ENCODE peak calls at places on chromosomes 6 and 20, in five cellular contexts. B is GM23248, A is IMR-90, R is neural progenitor cell, Z is osteoblast. L is an unnamed sample.

GRCh38 chr6:135322427-135323201 is 141.5 kb downstream of the MYB start:
- DNase-seq in B (no peak), A (no peak), R (no peak), Z (no peak), L (no peak)

GRCh38 chr20:43832961-43833360 is 81.7 kb upstream of the TOX2 start:
- DNase-seq in B (no peak), A (no peak), R (no peak), Z (no peak), L (no peak)

GRCh38 chr6:90045535-90045934 is 151.3 kb downstream of the GJA10 start:
- DNase-seq in B (no peak), A (peak; percentile 38), R (no peak), Z (no peak), L (no peak)

GRCh38 chr20:37917436-37917835 is 14.5 kb downstream of the VSTM2L start:
- DNase-seq in B (no peak), A (no peak), R (peak; percentile 75), Z (no peak), L (no peak)

GRCh38 chr20:41411458-41411857 is 44.8 kb upstream of the EMILIN3 start:
- DNase-seq in B (peak; percentile 66), A (peak; percentile 28), R (peak; percentile 18), Z (peak; percentile 93), L (peak; percentile 67)

GRCh38 chr20:53270792-53271375 is 298.7 kb downstream of the TSHZ2 start:
- DNase-seq in B (no peak), A (no peak), R (no peak), Z (no peak), L (no peak)

GRCh38 chr6:127457444-127458064 is 1.6 kb downstream of the KIAA0408 start:
- DNase-seq in B (peak; percentile 84), A (peak; percentile 81), R (no peak), Z (no peak), L (peak; percentile 92)

GRCh38 chr6:37917568-37917967 is 98.0 kb downstream of the ZFAND3 start:
- DNase-seq in B (no peak), A (no peak), R (no peak), Z (no peak), L (no peak)

GRCh38 chr20:41748756-41749582 is 130.8 kb upstream of the CHD6 start:
- DNase-seq in B (no peak), A (no peak), R (no peak), Z (no peak), L (no peak)

GRCh38 chr6:25971187-25971811 is 8.7 kb downstream of the TRIM38 start:
- DNase-seq in B (peak; percentile 95), A (peak; percentile 92), R (no peak), Z (peak; percentile 62), L (peak; percentile 95)

GRCh38 chr6:41286544-41287346 is at the start of gene TREM1:
- DNase-seq in B (peak; percentile 87), A (peak; percentile 51), R (no peak), Z (no peak), L (peak; percentile 82)

GRCh38 chr20:37976862-37977261 is 56.4 kb downstream of the TTI1 start:
- DNase-seq in B (no peak), A (no peak), R (peak; percentile 11), Z (no peak), L (no peak)

GRCh38 chr20:22690000-22690399 is 105.6 kb upstream of the FOXA2 start:
- DNase-seq in B (no peak), A (no peak), R (no peak), Z (no peak), L (no peak)

GRCh38 chr6:38143191-38144154 is 323.9 kb downstream of the ZFAND3 start:
- DNase-seq in B (no peak), A (no peak), R (no peak), Z (no peak), L (no peak)

GRCh38 chr6:107059606-107060005 is 31.6 kb downstream of the MTRES1 start:
- DNase-seq in B (no peak), A (no peak), R (no peak), Z (no peak), L (no peak)

GRCh38 chr6:149014631-149015171 is 267.9 kb downstream of the UST start:
- DNase-seq in B (peak; percentile 81), A (peak; percentile 74), R (no peak), Z (peak; percentile 29), L (no peak)

GRCh38 chr20:31721408-31722332 is 998 bp downstream of the BCL2L1 start:
- DNase-seq in B (no peak), A (no peak), R (no peak), Z (peak; percentile 62), L (no peak)

GRCh38 chr6:166752928-166753721 is 126.1 kb upstream of the RPS6KA2 start:
- DNase-seq in B (no peak), A (peak; percentile 17), R (no peak), Z (peak; percentile 84), L (peak; percentile 23)

GRCh38 chr20:5602346-5602745 is 147.9 kb upstream of the SHLD1 start:
- DNase-seq in B (peak; percentile 67), A (peak; percentile 45), R (no peak), Z (no peak), L (peak; percentile 53)

GRCh38 chr6:159031826-159032225 is 13.0 kb downstream of the TAGAP start:
- DNase-seq in B (no peak), A (no peak), R (no peak), Z (no peak), L (no peak)

GRCh38 chr6:131807644-131808459 is at the start of gene ENPP1:
- DNase-seq in B (peak; percentile 87), A (peak; percentile 62), R (peak; percentile 83), Z (peak; percentile 96), L (peak; percentile 74)

GRCh38 chr20:54251093-54251492 is 43.2 kb downstream of the PFDN4 start:
- DNase-seq in B (no peak), A (no peak), R (no peak), Z (peak; percentile 52), L (no peak)

GRCh38 chr20:1150218-1150617 is 31.8 kb downstream of the PSMF1 start:
- DNase-seq in B (peak; percentile 67), A (peak; percentile 31), R (no peak), Z (no peak), L (peak; percentile 6)

GRCh38 chr20:9032758-9033157 is 36.1 kb upstream of the PLCB4 start:
- DNase-seq in B (peak; percentile 64), A (peak; percentile 62), R (no peak), Z (peak; percentile 55), L (peak; percentile 49)

GRCh38 chr20:15899972-15900371 is 673.3 kb downstream of the KIF16B start:
- DNase-seq in B (no peak), A (no peak), R (no peak), Z (no peak), L (no peak)

GRCh38 chr6:95519228-95520037 is 57.9 kb upstream of the MANEA start:
- DNase-seq in B (no peak), A (no peak), R (no peak), Z (no peak), L (no peak)

GRCh38 chr20:10806539-10806938 is 132.7 kb upstream of the JAG1 start:
- DNase-seq in B (no peak), A (no peak), R (no peak), Z (peak; percentile 32), L (no peak)

GRCh38 chr6:3525915-3526314 is 69.1 kb upstream of the SLC22A23 start:
- DNase-seq in B (no peak), A (no peak), R (no peak), Z (no peak), L (no peak)

GRCh38 chr6:71321344-71321743 is 32.7 kb downstream of the OGFRL1 start:
- DNase-seq in B (no peak), A (no peak), R (no peak), Z (no peak), L (peak; percentile 11)

GRCh38 chr6:33375143-33375649 is 16.4 kb upstream of the KIFC1 start:
- DNase-seq in B (peak; percentile 92), A (peak; percentile 84), R (no peak), Z (no peak), L (peak; percentile 94)

GRCh38 chr6:20411544-20411943 is 9.9 kb downstream of the E2F3 start:
- DNase-seq in B (no peak), A (no peak), R (no peak), Z (no peak), L (no peak)

GRCh38 chr6:20412674-20413073 is 11.0 kb downstream of the E2F3 start:
- DNase-seq in B (no peak), A (no peak), R (no peak), Z (no peak), L (no peak)

GRCh38 chr6:20408851-20409250 is 7.2 kb downstream of the E2F3 start:
- DNase-seq in B (no peak), A (no peak), R (no peak), Z (no peak), L (no peak)

GRCh38 chr6:20411953-20412352 is 10.3 kb downstream of the E2F3 start:
- DNase-seq in B (no peak), A (no peak), R (no peak), Z (no peak), L (no peak)

DNA sequence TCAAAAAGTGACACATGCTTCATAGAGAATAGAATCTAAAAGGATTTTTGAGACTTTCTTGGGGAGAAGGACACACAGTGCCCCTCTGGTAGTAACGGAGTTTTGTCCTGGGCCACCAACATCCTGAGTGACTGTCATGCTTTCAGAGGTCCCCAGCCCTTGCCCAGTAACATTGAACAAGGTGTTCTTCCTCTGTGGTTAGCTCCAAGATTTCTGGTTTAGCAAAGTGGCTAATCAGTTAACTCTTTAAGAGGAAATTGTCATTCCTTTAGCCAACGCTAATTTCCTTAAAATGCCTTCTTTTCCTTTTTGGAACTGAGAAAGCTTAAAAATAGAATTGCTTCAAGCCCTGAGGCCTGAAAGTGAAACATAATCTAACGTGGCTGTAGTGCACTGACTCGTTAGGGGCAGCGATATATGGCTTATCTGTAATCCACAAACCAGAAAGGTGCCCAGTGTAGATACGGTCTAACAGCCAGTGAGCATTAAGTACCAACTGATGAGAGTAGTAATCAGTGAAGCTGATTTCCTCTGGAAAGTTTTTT is 7.8 kb downstream of the E2F3 start:
- DNase-seq in B (no peak), A (no peak), R (no peak), Z (no peak), L (no peak)
- H4K20me1 ChIP-seq in B (peaks cover 14% of the 10 kb centered on the region), A (peaks cover 76% of the 10 kb centered on the region), R (peaks cover 100% of the 10 kb centered on the region), Z (peaks cover 62% of the 10 kb centered on the region), L (no peaks in the 10 kb centered on the region)

GRCh38 chr6:87165169-87165568 is 9.8 kb downstream of the ZNF292 start:
- DNase-seq in B (no peak), A (no peak), R (no peak), Z (no peak), L (no peak)
- H4K20me1 ChIP-seq in B (peaks cover 44% of the 10 kb centered on the region), A (peaks cover 96% of the 10 kb centered on the region), R (peaks cover 100% of the 10 kb centered on the region), Z (peaks cover 78% of the 10 kb centered on the region), L (peaks cover 2% of the 10 kb centered on the region)

DNA sequence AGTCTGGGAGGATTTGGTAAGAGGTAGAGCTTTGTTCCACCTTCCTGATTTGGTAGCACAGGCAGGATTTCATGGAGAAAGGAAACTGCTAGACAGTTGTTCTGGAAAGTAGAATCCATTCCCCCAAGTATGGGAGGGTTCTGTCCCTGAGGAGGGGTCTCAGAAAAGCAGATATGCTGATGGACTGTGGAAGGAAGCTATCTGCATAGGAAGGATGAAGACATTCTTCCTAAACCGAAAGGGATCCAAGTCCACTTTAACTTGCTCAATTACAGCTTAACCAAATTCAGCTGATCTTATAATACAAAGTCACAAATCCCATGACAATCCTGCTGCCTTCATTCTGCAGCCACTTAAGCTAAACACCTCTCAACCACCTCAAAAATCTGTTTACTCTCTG is 2.6 kb downstream of the MAN1A1 start:
- DNase-seq in B (peak; percentile 40), A (no peak), R (no peak), Z (no peak), L (no peak)
- H4K20me1 ChIP-seq in B (no peaks in the 10 kb centered on the region), A (no peaks in the 10 kb centered on the region), R (peaks cover 15% of the 10 kb centered on the region), Z (peaks cover 3% of the 10 kb centered on the region), L (no peaks in the 10 kb centered on the region)

DNA sequence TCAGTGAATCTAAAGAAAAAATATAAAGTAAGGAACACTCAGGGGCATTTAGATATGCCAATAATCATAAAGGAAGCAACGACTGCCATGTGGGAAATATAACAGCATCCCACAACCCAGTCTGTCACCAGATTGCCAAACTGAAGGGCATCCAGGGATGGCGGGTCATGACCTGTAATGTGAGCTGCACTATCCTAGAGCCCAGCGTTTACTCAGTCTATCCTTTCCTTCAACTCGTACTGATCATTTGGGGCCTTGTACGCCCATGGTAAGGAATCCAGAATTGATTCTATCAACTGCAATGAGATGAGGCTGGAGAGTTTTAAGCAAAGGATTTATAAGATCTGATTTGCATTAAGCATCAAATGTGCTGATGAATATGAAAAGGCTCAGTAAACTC is 5.3 kb downstream of the TRPC4AP start:
- DNase-seq in B (no peak), A (no peak), R (no peak), Z (no peak), L (no peak)
- H4K20me1 ChIP-seq in B (peaks cover 26% of the 10 kb centered on the region), A (peaks cover 86% of the 10 kb centered on the region), R (peaks cover 43% of the 10 kb centered on the region), Z (peaks cover 72% of the 10 kb centered on the region), L (no peaks in the 10 kb centered on the region)